ENCODE peak calls at places on chromosomes 3 and 15, in four cellular contexts. J is HepG2, S is K562, G is GM12878. H is an unnamed sample.
A peak's percentile ranks its signal among the peaks of the same experiment; 100 is the strongest.

GRCh38 chr15:69181419-69181818 is 21.0 kb downstream of the GLCE start:
- DNase-seq in J (no peak), S (no peak), G (no peak), H (no peak)

GRCh38 chr3:72722930-72723726 is 125.1 kb downstream of the SHQ1 start:
- DNase-seq in J (no peak), S (no peak), G (peak; percentile 35), H (no peak)

GRCh38 chr3:48655586-48655985 is 7.1 kb downstream of the CELSR3 start:
- DNase-seq in J (no peak), S (no peak), G (no peak), H (no peak)

GRCh38 chr3:57556459-57557087 is 499 bp downstream of the PDE12 start:
- DNase-seq in J (no peak), S (peak; percentile 19), G (no peak), H (peak; percentile 26)

GRCh38 chr3:193028283-193028682 is 110.6 kb upstream of the MB21D2 start:
- DNase-seq in J (no peak), S (no peak), G (no peak), H (no peak)

GRCh38 chr3:140736863-140737460 is 59.1 kb downstream of the TRIM42 start:
- DNase-seq in J (peak; percentile 59), S (peak; percentile 49), G (no peak), H (peak; percentile 39)

GRCh38 chr3:120052685-120053084 is 41.6 kb downstream of the GSK3B start:
- DNase-seq in J (no peak), S (no peak), G (no peak), H (no peak)

GRCh38 chr3:114221165-114221880 is 16.1 kb downstream of the ZNF80 start:
- DNase-seq in J (no peak), S (no peak), G (no peak), H (no peak)

GRCh38 chr3:101811875-101812274 is 32.9 kb downstream of the NXPE3 start:
- DNase-seq in J (no peak), S (no peak), G (no peak), H (no peak)

GRCh38 chr15:64982472-64982871 is 7.2 kb downstream of the SPG21 start:
- DNase-seq in J (no peak), S (no peak), G (no peak), H (no peak)

GRCh38 chr3:36540898-36541518 is 160.7 kb downstream of the STAC start:
- DNase-seq in J (peak; percentile 4), S (peak; percentile 10), G (no peak), H (peak; percentile 25)

GRCh38 chr15:35696767-35697231 is 150.8 kb upstream of the DPH6 start:
- DNase-seq in J (peak; percentile 15), S (peak; percentile 24), G (no peak), H (no peak)

GRCh38 chr3:53122255-53122932 is 7.8 kb downstream of the RFT1 start:
- DNase-seq in J (no peak), S (no peak), G (no peak), H (no peak)

GRCh38 chr3:161171113-161171512 is 50.0 kb upstream of the NMD3 start:
- DNase-seq in J (no peak), S (no peak), G (no peak), H (no peak)

GRCh38 chr3:11835028-11835639 is 11.6 kb downstream of the TAMM41 start:
- DNase-seq in J (no peak), S (no peak), G (no peak), H (no peak)

GRCh38 chr3:125141596-125142417 is 70.7 kb downstream of the SLC12A8 start:
- DNase-seq in J (no peak), S (no peak), G (no peak), H (no peak)

DNA sequence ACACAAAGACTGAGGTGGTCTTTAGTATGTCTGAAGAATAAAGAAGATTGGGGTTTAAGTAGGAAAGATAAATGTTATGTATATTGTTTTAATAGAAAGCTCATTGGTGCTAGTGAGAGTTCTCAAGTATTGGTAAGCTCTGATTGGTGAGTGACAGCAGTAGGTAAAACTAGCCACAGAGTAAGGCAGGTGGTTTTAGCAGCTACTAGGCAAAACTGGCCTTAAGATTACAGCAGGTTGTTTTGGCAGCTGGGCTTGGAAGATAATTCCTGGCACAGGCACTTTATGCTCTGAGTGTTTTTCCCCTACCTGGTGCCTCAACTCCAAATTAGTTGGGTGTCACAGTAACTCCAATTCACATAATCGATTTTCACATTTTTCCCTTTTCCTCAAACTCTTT is 66.3 kb downstream of the STAG1 start:
- DNase-seq in J (no peak), S (no peak), G (no peak), H (no peak)
- TF ChIP-seq BHLHE40 in J (no peak), S (no peak), G (no peak), H (no peak)

GRCh38 chr3:20353286-20353685 is 167.3 kb upstream of the SGO1 start:
- DNase-seq in J (no peak), S (no peak), G (no peak), H (no peak)

GRCh38 chr3:20350449-20350848 is 164.4 kb upstream of the SGO1 start:
- DNase-seq in J (no peak), S (no peak), G (no peak), H (no peak)

DNA sequence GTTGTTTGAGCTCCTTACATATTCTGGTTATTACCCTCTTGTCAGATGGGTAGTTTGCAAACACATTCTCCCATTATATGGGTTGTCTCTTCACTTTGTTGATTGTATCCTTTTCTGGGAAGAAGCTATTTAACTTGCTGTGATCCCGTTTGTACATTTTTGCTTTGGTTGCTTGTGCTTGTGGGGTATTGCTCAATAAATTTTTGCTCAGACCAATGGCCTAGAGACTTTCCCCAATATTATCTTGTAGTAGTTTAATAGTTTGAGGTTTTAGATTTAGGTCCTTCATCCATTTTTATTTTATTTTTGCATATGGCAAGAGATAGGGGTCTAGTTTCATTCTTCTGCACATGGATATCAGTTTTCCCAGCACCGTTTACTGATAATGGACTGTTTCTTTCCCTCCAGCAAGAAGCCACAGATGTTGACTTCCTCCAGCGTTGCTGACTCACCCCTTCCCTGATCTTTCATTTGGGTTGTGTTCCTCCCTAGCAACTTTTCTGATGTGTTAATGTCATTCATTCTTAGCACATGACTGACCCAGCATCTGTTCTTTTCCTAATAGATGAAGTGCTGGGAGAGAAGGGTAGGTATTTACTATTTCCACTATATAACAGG is 166.7 kb upstream of the SGO1 start:
- DNase-seq in J (no peak), S (peak; percentile 55), G (no peak), H (no peak)
- TF ChIP-seq SP1 in J (no peak), S (no peak), G (no peak), H (no peak)

GRCh38 chr15:101579766-101580165 is 72.4 kb downstream of the TM2D3 start:
- DNase-seq in J (no peak), S (no peak), G (no peak), H (no peak)
- TF ChIP-seq BHLHE40 in J (no peak), S (no peak), G (no peak), H (no peak)

GRCh38 chr3:112582242-112582874 is 20.5 kb downstream of the SLC35A5 start:
- DNase-seq in J (peak; percentile 21), S (no peak), G (no peak), H (peak; percentile 12)
- TF ChIP-seq SP1 in J (no peak), S (no peak), G (no peak), H (no peak)

GRCh38 chr3:51338632-51339031 is 46.5 kb upstream of the MANF start:
- DNase-seq in J (no peak), S (no peak), G (no peak), H (no peak)

GRCh38 chr3:51343918-51344687 is 41.0 kb upstream of the MANF start:
- DNase-seq in J (peak; percentile 56), S (no peak), G (no peak), H (no peak)

GRCh38 chr3:51337666-51338065 is 47.4 kb upstream of the MANF start:
- DNase-seq in J (no peak), S (no peak), G (no peak), H (no peak)

GRCh38 chr3:51340311-51340829 is 44.7 kb upstream of the MANF start:
- DNase-seq in J (peak; percentile 72), S (no peak), G (no peak), H (no peak)

GRCh38 chr3:51340989-51341636 is 44.0 kb upstream of the MANF start:
- DNase-seq in J (peak; percentile 14), S (no peak), G (no peak), H (no peak)
- TF ChIP-seq BHLHE40 in J (no peak), S (no peak), G (no peak), H (no peak)

GRCh38 chr3:155743616-155744015 is 1.3 kb downstream of the PLCH1 start:
- DNase-seq in J (no peak), S (no peak), G (no peak), H (no peak)
- TF ChIP-seq SP1 in J (no peak), S (no peak), G (no peak), H (no peak)

GRCh38 chr3:146974001-146974400 is 368.9 kb upstream of the PLSCR5 start:
- DNase-seq in J (no peak), S (no peak), G (no peak), H (no peak)
- TF ChIP-seq BHLHE40 in J (no peak), S (no peak), G (no peak), H (no peak)

GRCh38 chr3:133965033-133965570 is 64.6 kb downstream of the SLCO2A1 start:
- DNase-seq in J (no peak), S (no peak), G (no peak), H (no peak)
- TF ChIP-seq SP1 in J (no peak), S (no peak), G (no peak), H (no peak)

H was measured in HEK293T.